ENCODE peak calls at places on chromosomes 6 and 20, in six cellular contexts. L is mammary epithelial cell, D is small intestine, M is right cardiac atrium, I is fibroblast of lung, T is H9. Q is an unnamed sample. For H3K9me3 and H3K27me3, the result is how much of the 10 kb centered on the place peaks cover.

GRCh38 chr6:111263837-111264236 is 176.5 kb downstream of the SLC16A10 start:
- DNase-seq in I (peak), M (no peak), T (no peak), D (no peak), L (peak), Q (no peak)

GRCh38 chr6:33116881-33117711 is 41.3 kb downstream of the HLA-DPB1 start:
- DNase-seq in I (peak), L (no peak), M (no peak), D (no peak), T (peak), Q (no peak)

GRCh38 chr6:25413506-25413905 is 134.3 kb downstream of the CARMIL1 start:
- DNase-seq in I (peak), M (no peak), T (no peak), D (no peak), L (no peak), Q (no peak)

GRCh38 chr6:392441-393390 is 1.2 kb downstream of the IRF4 start:
- DNase-seq in M (no peak), I (peak), L (no peak), T (no peak), D (no peak), Q (no peak)

GRCh38 chr6:85348643-85349042 is 101.2 kb upstream of the NT5E start:
- DNase-seq in I (no peak), L (no peak), D (no peak), M (no peak), T (no peak), Q (no peak)

GRCh38 chr6:101878554-101879276 is 485.2 kb downstream of the GRIK2 start:
- DNase-seq in M (no peak), L (no peak), D (no peak), T (no peak), I (no peak), Q (no peak)

GRCh38 chr6:136483906-136484305 is 66.3 kb downstream of the MAP7 start:
- DNase-seq in L (no peak), T (no peak), D (no peak), I (no peak), M (no peak), Q (no peak)

GRCh38 chr6:158039571-158040050 is 57.9 kb downstream of the SYNJ2 start:
- DNase-seq in M (peak), D (no peak), I (peak), L (no peak), T (peak), Q (no peak)

GRCh38 chr6:42104095-42104806 is 38.2 kb downstream of the C6orf132 start:
- DNase-seq in L (no peak), I (peak), T (peak), D (no peak), M (peak), Q (peak)

GRCh38 chr6:165718486-165718885 is 55.4 kb upstream of the PDE10A start:
- DNase-seq in T (no peak), I (peak), M (no peak), D (no peak), L (no peak), Q (no peak)

GRCh38 chr20:14582855-14583254 is 245.4 kb upstream of the FLRT3 start:
- DNase-seq in M (no peak), I (no peak), L (peak), D (no peak), T (no peak), Q (no peak)

GRCh38 chr6:20875369-20875963 is 341.2 kb downstream of the CDKAL1 start:
- DNase-seq in I (peak), M (no peak), D (no peak), T (no peak), L (peak), Q (no peak)

GRCh38 chr6:131199568-131200272 is 64.5 kb downstream of the AKAP7 start:
- DNase-seq in D (peak), M (peak), T (peak), L (peak), I (peak), Q (no peak)

GRCh38 chr20:42359617-42360016 is 741.4 kb upstream of the CHD6 start:
- DNase-seq in D (no peak), I (no peak), T (no peak), L (no peak), M (no peak), Q (no peak)

GRCh38 chr20:46361386-46361785 is 45.0 kb downstream of the ELMO2 start:
- DNase-seq in L (no peak), D (no peak), I (no peak), M (peak), T (no peak), Q (no peak)

GRCh38 chr6:89071036-89071435 is 9.5 kb upstream of the PNRC1 start:
- DNase-seq in M (no peak), I (no peak), L (no peak), T (no peak), D (peak), Q (no peak)

GRCh38 chr6:73732845-73733675 is 37.1 kb downstream of the CD109 start:
- DNase-seq in D (peak), I (peak), T (peak), M (peak), L (peak), Q (peak)

GRCh38 chr6:87151471-87151785 is 3.9 kb upstream of the ZNF292 start:
- DNase-seq in L (no peak), I (no peak), D (no peak), M (no peak), T (no peak), Q (no peak)

GRCh38 chr6:158611600-158612041 is 32.9 kb downstream of the DYNLT1 start:
- DNase-seq in T (peak), L (peak), M (peak), D (no peak), I (no peak), Q (peak)

GRCh38 chr6:149293244-149293643 is 24.3 kb upstream of the TAB2 start:
- DNase-seq in M (no peak), T (no peak), D (no peak), L (peak), I (no peak), Q (no peak)

GRCh38 chr20:8464368-8464767 is 332.3 kb downstream of the PLCB1 start:
- DNase-seq in T (no peak), I (peak), D (peak), M (no peak), L (peak), Q (no peak)

GRCh38 chr6:41785689-41786450 is 1.6 kb upstream of the TOMM6 start:
- DNase-seq in M (peak), D (no peak), I (peak), L (no peak), T (peak), Q (no peak)

GRCh38 chr6:45718901-45719300 is 296.8 kb downstream of the CLIC5 start:
- DNase-seq in M (no peak), I (peak), D (no peak), T (no peak), L (no peak), Q (no peak)

GRCh38 chr6:77231438-77232305 is 231.6 kb downstream of the HTR1B start:
- DNase-seq in M (no peak), I (no peak), L (no peak), T (no peak), D (no peak), Q (no peak)

GRCh38 chr6:44285552-44286284 is 15.5 kb downstream of the TMEM151B start:
- DNase-seq in T (no peak), D (no peak), I (peak), M (no peak), L (no peak), Q (no peak)

GRCh38 chr6:67112120-67112519 is 1405.1 kb upstream of the EYS start:
- DNase-seq in L (no peak), T (no peak), M (no peak), D (no peak), I (peak), Q (no peak)

GRCh38 chr6:167702241-167702827 is 124.4 kb upstream of the AFDN start:
- DNase-seq in D (no peak), T (no peak), I (no peak), L (no peak), M (no peak), Q (no peak)

GRCh38 chr6:83096791-83097190 is 29.3 kb downstream of the DOP1A start:
- DNase-seq in I (peak), L (peak), D (no peak), T (no peak), M (no peak), Q (no peak)

GRCh38 chr6:132763269-132763668 is 5.6 kb upstream of the VNN2 start:
- DNase-seq in D (peak), I (no peak), T (no peak), M (no peak), L (no peak), Q (no peak)

GRCh38 chr6:160198577-160199211 is 59.9 kb downstream of the SLC22A2 start:
- DNase-seq in I (peak), T (no peak), D (peak), M (no peak), L (no peak), Q (no peak)

GRCh38 chr20:4674672-4675071 is 47.0 kb upstream of the PRND start:
- DNase-seq in T (no peak), L (no peak), D (no peak), M (no peak), I (no peak), Q (no peak)

GRCh38 chr6:37109714-37110454 is 60.1 kb upstream of the PIM1 start:
- DNase-seq in M (no peak), L (no peak), T (no peak), I (no peak), D (peak), Q (no peak)

GRCh38 chr6:43993881-43994523 is 133.2 kb downstream of the MRPL14 start:
- DNase-seq in T (no peak), I (no peak), L (no peak), M (no peak), D (no peak), Q (no peak)

GRCh38 chr6:112911949-112912348 is 564.8 kb downstream of the RFPL4B start:
- DNase-seq in M (peak), D (no peak), L (no peak), I (peak), T (no peak), Q (no peak)

GRCh38 chr6:16332175-16332542 is 93.8 kb downstream of the GMPR start:
- DNase-seq in D (peak), L (peak), T (peak), M (peak), I (peak), Q (no peak)

GRCh38 chr6:129923520-129923919 is 62.4 kb upstream of the TMEM244 start:
- DNase-seq in T (no peak), I (peak), L (no peak), D (no peak), M (no peak), Q (no peak)

GRCh38 chr6:109381007-109381746 is 1.1 kb downstream of the CD164 start:
- DNase-seq in D (peak), I (peak), M (no peak), L (peak), T (no peak), Q (no peak)

GRCh38 chr20:62501801-62502495 is 26.2 kb upstream of the GATA5 start:
- DNase-seq in D (no peak), L (peak), T (no peak), M (no peak), I (peak), Q (no peak)

GRCh38 chr20:55174635-55175034 is 699.2 kb downstream of the DOK5 start:
- DNase-seq in D (no peak), M (no peak), L (no peak), I (no peak), T (no peak), Q (no peak)

GRCh38 chr20:55174172-55174571 is 698.8 kb downstream of the DOK5 start:
- DNase-seq in M (no peak), I (no peak), L (peak), T (no peak), D (no peak), Q (no peak)

GRCh38 chr20:55172310-55173002 is 697.1 kb downstream of the DOK5 start:
- DNase-seq in D (no peak), L (no peak), T (no peak), M (no peak), I (no peak), Q (no peak)

GRCh38 chr20:55173601-55174000 is 698.2 kb downstream of the DOK5 start:
- DNase-seq in D (no peak), M (peak), I (no peak), L (no peak), T (no peak), Q (no peak)
- H3K9me3 ChIP-seq in D (under half), M (under half), I (under half), L (under half), T (under half), Q (under half)

GRCh38 chr6:125729983-125730382 is 19.4 kb upstream of the HEY2 start:
- DNase-seq in L (no peak), D (no peak), T (no peak), I (no peak), M (no peak), Q (no peak)
- H3K27me3 ChIP-seq in L (under half), D (under half), T (under half), I (under half), M (under half), Q (under half)

GRCh38 chr6:30007132-30007764 is 53.8 kb upstream of the POLR1H start:
- DNase-seq in L (no peak), T (peak), I (no peak), D (peak), M (peak), Q (no peak)

GRCh38 chr6:30009113-30009512 is 52.0 kb upstream of the POLR1H start:
- DNase-seq in I (no peak), L (no peak), M (no peak), D (no peak), T (no peak), Q (no peak)

GRCh38 chr6:30002871-30003270 is 58.2 kb upstream of the POLR1H start:
- DNase-seq in L (peak), D (no peak), T (no peak), I (peak), M (no peak), Q (no peak)

GRCh38 chr6:30005482-30005881 is 55.6 kb upstream of the POLR1H start:
- DNase-seq in L (no peak), T (no peak), I (no peak), M (no peak), D (no peak), Q (no peak)

DNA sequence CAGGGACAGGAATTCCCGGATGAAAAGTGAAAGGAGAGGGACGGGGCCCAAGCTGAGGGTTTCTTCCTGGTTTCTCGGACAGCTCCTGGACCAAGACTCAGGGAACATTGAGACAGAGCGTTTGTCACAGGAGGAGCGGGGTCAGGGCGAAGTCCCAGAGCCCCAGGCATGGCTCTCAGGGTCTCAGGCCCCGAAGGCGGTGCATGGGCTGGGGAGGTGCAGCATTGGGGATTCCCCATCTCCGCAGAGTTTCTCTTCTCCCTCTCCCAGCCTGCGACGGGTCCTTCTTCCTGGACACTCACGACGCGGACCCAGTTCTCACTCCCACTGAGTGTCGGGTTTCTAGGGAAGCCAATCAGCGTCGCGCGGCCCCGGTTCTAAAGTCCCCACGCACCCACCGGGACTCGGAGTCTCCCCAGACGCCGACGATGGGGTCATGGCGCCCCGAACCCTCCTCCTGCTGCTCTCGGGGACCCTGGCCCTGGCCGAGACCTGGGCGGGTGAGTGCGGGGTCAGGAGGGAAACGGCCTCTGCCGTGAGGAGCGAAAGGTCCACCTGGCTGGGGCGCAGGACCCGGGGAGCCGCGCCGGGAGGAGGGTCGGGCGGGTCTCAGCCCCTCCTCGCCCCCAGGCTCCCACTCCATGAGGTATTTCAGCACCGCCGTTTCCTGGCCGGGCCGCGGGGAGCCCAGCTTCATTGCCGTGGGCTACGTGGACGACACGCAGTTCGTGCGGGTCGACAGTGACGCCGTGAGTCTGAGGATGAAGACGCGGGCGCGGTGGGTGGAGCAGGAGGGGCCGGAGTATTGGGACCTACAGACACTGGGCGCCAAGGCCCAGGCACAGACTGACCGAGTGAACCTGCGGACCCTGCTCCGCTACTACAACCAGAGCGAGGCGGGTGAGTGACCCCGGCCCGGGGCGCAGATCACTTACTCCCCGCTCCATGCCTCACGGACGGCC is 54.6 kb upstream of the POLR1H start:
- DNase-seq in D (peak), M (peak), T (peak), L (no peak), I (no peak), Q (no peak)
- H3K27ac ChIP-seq in D (peak), M (no peak), T (no peak), L (no peak), I (no peak), Q (no peak)

GRCh38 chr6:163395786-163396185 is 18.7 kb upstream of the QKI start:
- DNase-seq in L (no peak), I (no peak), M (no peak), D (no peak), T (no peak), Q (no peak)

GRCh38 chr6:163395122-163395521 is 19.4 kb upstream of the QKI start:
- DNase-seq in M (no peak), T (no peak), I (no peak), L (no peak), D (no peak), Q (no peak)

GRCh38 chr6:163394659-163395058 is 19.9 kb upstream of the QKI start:
- DNase-seq in T (no peak), L (no peak), D (no peak), M (no peak), I (no peak), Q (no peak)

GRCh38 chr6:163392533-163392932 is 22.0 kb upstream of the QKI start:
- DNase-seq in I (peak), D (no peak), T (no peak), L (peak), M (peak), Q (no peak)

DNA sequence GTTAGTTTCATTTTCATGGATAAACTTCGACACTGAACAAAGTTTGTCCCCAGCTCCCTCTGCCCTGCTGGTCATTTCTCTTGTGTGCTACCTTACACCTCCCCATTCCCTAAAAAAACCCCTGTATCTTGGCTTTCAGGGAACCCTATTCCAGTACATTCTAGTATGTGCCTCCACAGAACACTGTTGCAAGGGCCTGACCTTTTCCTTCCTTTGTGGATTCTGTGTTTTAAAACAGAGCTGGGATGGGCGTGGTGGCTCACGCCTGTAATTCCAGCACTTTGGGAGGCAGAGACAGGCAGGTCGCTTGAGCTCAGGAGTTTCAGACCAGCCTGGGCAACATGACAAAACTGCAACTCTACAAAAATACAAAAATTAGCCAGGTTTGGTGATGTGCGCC is 20.6 kb upstream of the QKI start:
- DNase-seq in L (no peak), T (no peak), M (no peak), D (no peak), I (no peak), Q (no peak)
- H3K9me3 ChIP-seq in L (under half), T (under half), M (under half), D (under half), I (under half), Q (under half)

GRCh38 chr20:38704136-38704535 is 20.1 kb upstream of the SLC32A1 start:
- DNase-seq in I (no peak), T (no peak), L (no peak), M (no peak), D (no peak), Q (no peak)
- H3K27me3 ChIP-seq in I (under half), T (under half), L (under half), M (under half), D (under half), Q (under half)

Q was measured in iPS DF 6.9.